ENCODE peak calls at places on chromosomes 4 and X, in seven cellular contexts. One of them, this sample, is unnamed.

GRCh38 chr4:11720292-11720691 is 291.6 kb upstream of the HS3ST1 start:
- DNase-seq in HEK293T: peak
- DNase-seq in DMS153: no peak
- DNase-seq in renal cortical epithelial cell: peak
- DNase-seq in KBM-7: peak
- DNase-seq in left ventricle myocardium superior: no peak
- DNase-seq in GM12878: no peak
- DNase-seq in this sample: no peak

GRCh38 chr4:154491341-154491679 is 289 bp downstream of the DCHS2 start:
- DNase-seq in HEK293T: peak
- DNase-seq in DMS153: no peak
- DNase-seq in renal cortical epithelial cell: no peak
- DNase-seq in KBM-7: no peak
- DNase-seq in left ventricle myocardium superior: no peak
- DNase-seq in GM12878: no peak
- DNase-seq in this sample: no peak

GRCh38 chr4:98092833-98093439 is 50.3 kb downstream of the STPG2 start:
- DNase-seq in HEK293T: no peak
- DNase-seq in DMS153: no peak
- DNase-seq in renal cortical epithelial cell: peak
- DNase-seq in KBM-7: no peak
- DNase-seq in left ventricle myocardium superior: no peak
- DNase-seq in GM12878: no peak
- DNase-seq in this sample: no peak

GRCh38 chr4:1154523-1155182 is 17.7 kb downstream of the SPON2 start:
- DNase-seq in HEK293T: no peak
- DNase-seq in DMS153: no peak
- DNase-seq in renal cortical epithelial cell: peak
- DNase-seq in KBM-7: no peak
- DNase-seq in left ventricle myocardium superior: no peak
- DNase-seq in GM12878: no peak
- DNase-seq in this sample: no peak

GRCh38 chr4:82360298-82361177 is 13.3 kb downstream of the HNRNPD start:
- DNase-seq in HEK293T: peak
- DNase-seq in DMS153: no peak
- DNase-seq in renal cortical epithelial cell: peak
- DNase-seq in KBM-7: peak
- DNase-seq in left ventricle myocardium superior: no peak
- DNase-seq in GM12878: no peak
- DNase-seq in this sample: no peak

GRCh38 chr4:142574306-142574705 is 271.8 kb downstream of the INPP4B start:
- DNase-seq in HEK293T: no peak
- DNase-seq in DMS153: no peak
- DNase-seq in renal cortical epithelial cell: no peak
- DNase-seq in KBM-7: no peak
- DNase-seq in left ventricle myocardium superior: no peak
- DNase-seq in GM12878: no peak
- DNase-seq in this sample: no peak

GRCh38 chrX:68433155-68433980 is at the start of gene OPHN1:
- DNase-seq in HEK293T: peak
- DNase-seq in DMS153: no peak
- DNase-seq in renal cortical epithelial cell: peak
- DNase-seq in KBM-7: peak
- DNase-seq in left ventricle myocardium superior: peak
- DNase-seq in GM12878: no peak
- DNase-seq in this sample: peak

GRCh38 chrX:77442728-77443127 is 4.5 kb upstream of the FGF16 start:
- DNase-seq in HEK293T: no peak
- DNase-seq in DMS153: no peak
- DNase-seq in renal cortical epithelial cell: peak
- DNase-seq in KBM-7: no peak
- DNase-seq in left ventricle myocardium superior: no peak
- DNase-seq in GM12878: no peak
- DNase-seq in this sample: no peak

GRCh38 chrX:151505796-151506195 is 57.7 kb upstream of the PASD1 start:
- DNase-seq in HEK293T: peak
- DNase-seq in DMS153: peak
- DNase-seq in renal cortical epithelial cell: no peak
- DNase-seq in KBM-7: peak
- DNase-seq in left ventricle myocardium superior: no peak
- DNase-seq in GM12878: no peak
- DNase-seq in this sample: no peak

GRCh38 chr4:3199661-3200422 is 49.1 kb upstream of the MSANTD1 start:
- DNase-seq in HEK293T: no peak
- DNase-seq in DMS153: no peak
- DNase-seq in renal cortical epithelial cell: no peak
- DNase-seq in KBM-7: no peak
- DNase-seq in left ventricle myocardium superior: no peak
- DNase-seq in GM12878: no peak
- DNase-seq in this sample: no peak

GRCh38 chrX:275967-276587 is 5.1 kb upstream of the PLCXD1 start:
- DNase-seq in HEK293T: peak
- DNase-seq in DMS153: no peak
- DNase-seq in renal cortical epithelial cell: peak
- DNase-seq in KBM-7: peak
- DNase-seq in left ventricle myocardium superior: peak
- DNase-seq in GM12878: no peak
- DNase-seq in this sample: peak

GRCh38 chr4:4645743-4646142 is 103.9 kb upstream of the STX18 start:
- DNase-seq in HEK293T: no peak
- DNase-seq in DMS153: no peak
- DNase-seq in renal cortical epithelial cell: no peak
- DNase-seq in KBM-7: no peak
- DNase-seq in left ventricle myocardium superior: no peak
- DNase-seq in GM12878: no peak
- DNase-seq in this sample: no peak

GRCh38 chr4:130336585-130337217 is 1240.7 kb downstream of the C4orf33 start:
- DNase-seq in HEK293T: no peak
- DNase-seq in DMS153: no peak
- DNase-seq in renal cortical epithelial cell: peak
- DNase-seq in KBM-7: peak
- DNase-seq in left ventricle myocardium superior: no peak
- DNase-seq in GM12878: no peak
- DNase-seq in this sample: no peak

GRCh38 chr4:8615921-8616787 is 23.6 kb downstream of the CPZ start:
- DNase-seq in HEK293T: no peak
- DNase-seq in DMS153: no peak
- DNase-seq in renal cortical epithelial cell: no peak
- DNase-seq in KBM-7: no peak
- DNase-seq in left ventricle myocardium superior: peak
- DNase-seq in GM12878: no peak
- DNase-seq in this sample: peak

GRCh38 chr4:147173797-147174196 is 228.1 kb upstream of the TTC29 start:
- DNase-seq in HEK293T: no peak
- DNase-seq in DMS153: no peak
- DNase-seq in renal cortical epithelial cell: no peak
- DNase-seq in KBM-7: no peak
- DNase-seq in left ventricle myocardium superior: no peak
- DNase-seq in GM12878: no peak
- DNase-seq in this sample: peak

GRCh38 chr4:174222266-174222872 is 61.1 kb downstream of the FBXO8 start:
- DNase-seq in HEK293T: peak
- DNase-seq in DMS153: no peak
- DNase-seq in renal cortical epithelial cell: peak
- DNase-seq in KBM-7: peak
- DNase-seq in left ventricle myocardium superior: no peak
- DNase-seq in GM12878: no peak
- DNase-seq in this sample: no peak

GRCh38 chr4:8765084-8765483 is 106.6 kb downstream of the HMX1 start:
- DNase-seq in HEK293T: no peak
- DNase-seq in DMS153: no peak
- DNase-seq in renal cortical epithelial cell: no peak
- DNase-seq in KBM-7: no peak
- DNase-seq in left ventricle myocardium superior: peak
- DNase-seq in GM12878: no peak
- DNase-seq in this sample: peak

GRCh38 chrX:75623535-75623934 is 100.7 kb upstream of the ZDHHC15 start:
- DNase-seq in HEK293T: no peak
- DNase-seq in DMS153: no peak
- DNase-seq in renal cortical epithelial cell: no peak
- DNase-seq in KBM-7: peak
- DNase-seq in left ventricle myocardium superior: no peak
- DNase-seq in GM12878: no peak
- DNase-seq in this sample: no peak

GRCh38 chr4:108142870-108143269 is 25.9 kb downstream of the LEF1 start:
- DNase-seq in HEK293T: no peak
- DNase-seq in DMS153: no peak
- DNase-seq in renal cortical epithelial cell: no peak
- DNase-seq in KBM-7: no peak
- DNase-seq in left ventricle myocardium superior: no peak
- DNase-seq in GM12878: no peak
- DNase-seq in this sample: no peak

GRCh38 chr4:133565379-133565778 is 416.3 kb downstream of the PCDH10 start:
- DNase-seq in HEK293T: peak
- DNase-seq in DMS153: peak
- DNase-seq in renal cortical epithelial cell: peak
- DNase-seq in KBM-7: no peak
- DNase-seq in left ventricle myocardium superior: no peak
- DNase-seq in GM12878: no peak
- DNase-seq in this sample: no peak

GRCh38 chrX:13194291-13195103 is 125.4 kb downstream of the ATXN3L start:
- DNase-seq in HEK293T: no peak
- DNase-seq in DMS153: peak
- DNase-seq in renal cortical epithelial cell: peak
- DNase-seq in KBM-7: peak
- DNase-seq in left ventricle myocardium superior: no peak
- DNase-seq in GM12878: no peak
- DNase-seq in this sample: no peak

GRCh38 chrX:34875204-34875603 is 67.4 kb upstream of the FAM47B start:
- DNase-seq in HEK293T: no peak
- DNase-seq in DMS153: peak
- DNase-seq in renal cortical epithelial cell: peak
- DNase-seq in KBM-7: no peak
- DNase-seq in left ventricle myocardium superior: no peak
- DNase-seq in GM12878: no peak
- DNase-seq in this sample: no peak

GRCh38 chr4:168605411-168605810 is 108.6 kb downstream of the PALLD start:
- DNase-seq in HEK293T: no peak
- DNase-seq in DMS153: no peak
- DNase-seq in renal cortical epithelial cell: peak
- DNase-seq in KBM-7: no peak
- DNase-seq in left ventricle myocardium superior: no peak
- DNase-seq in GM12878: no peak
- DNase-seq in this sample: no peak

GRCh38 chr4:34170941-34171340 is 2073.4 kb downstream of the ARAP2 start:
- DNase-seq in HEK293T: no peak
- DNase-seq in DMS153: no peak
- DNase-seq in renal cortical epithelial cell: no peak
- DNase-seq in KBM-7: no peak
- DNase-seq in left ventricle myocardium superior: no peak
- DNase-seq in GM12878: no peak
- DNase-seq in this sample: no peak

GRCh38 chr4:33696066-33696465 is 2548.2 kb downstream of the ARAP2 start:
- DNase-seq in HEK293T: no peak
- DNase-seq in DMS153: no peak
- DNase-seq in renal cortical epithelial cell: no peak
- DNase-seq in KBM-7: no peak
- DNase-seq in left ventricle myocardium superior: no peak
- DNase-seq in GM12878: no peak
- DNase-seq in this sample: no peak

This sample was measured in Right ventricle myocardium inferior.